ENCODE peak calls at places on chromosomes 1 and 21, in six cellular contexts. T, B, V, U, I and A are unnamed samples.

GRCh38 chr1:25031601-25031965 is 101.5 kb upstream of the RUNX3 start:
- DNase-seq in T (no peak), B (no peak), V (no peak), U (no peak), I (no peak), A (no peak)

GRCh38 chr1:39865762-39866161 is 17.5 kb downstream of the TRIT1 start:
- DNase-seq in T (no peak), B (no peak), V (no peak), U (no peak), I (no peak), A (no peak)

GRCh38 chr21:26883768-26884167 is 38.6 kb upstream of the ADAMTS1 start:
- DNase-seq in T (no peak), B (no peak), V (no peak), U (no peak), I (no peak), A (no peak)

GRCh38 chr1:50423670-50424000 is 392 bp upstream of the DMRTA2 start:
- DNase-seq in T (peak), B (no peak), V (no peak), U (no peak), I (no peak), A (no peak)

GRCh38 chr1:214454619-214455396 is 96.6 kb downstream of the PTPN14 start:
- DNase-seq in T (no peak), B (no peak), V (no peak), U (no peak), I (peak), A (peak)

GRCh38 chr1:185073725-185074124 is 28.4 kb downstream of the RNF2 start:
- DNase-seq in T (no peak), B (no peak), V (no peak), U (no peak), I (no peak), A (no peak)

GRCh38 chr1:32272557-32273388 is 19.1 kb upstream of the HDAC1 start:
- DNase-seq in T (no peak), B (peak), V (no peak), U (no peak), I (no peak), A (no peak)

GRCh38 chr1:41015281-41015680 is 6.2 kb downstream of the SLFNL1 start:
- DNase-seq in T (no peak), B (no peak), V (no peak), U (no peak), I (no peak), A (no peak)

GRCh38 chr21:32309906-32310460 is 11.3 kb downstream of the MRAP start:
- DNase-seq in T (peak), B (no peak), V (peak), U (no peak), I (no peak), A (no peak)

GRCh38 chr1:231836227-231836893 is 209.8 kb downstream of the DISC1 start:
- DNase-seq in T (no peak), B (no peak), V (no peak), U (no peak), I (peak), A (no peak)

GRCh38 chr21:36700295-36700960 is 1.5 kb downstream of the SIM2 start:
- DNase-seq in T (peak), B (no peak), V (no peak), U (no peak), I (no peak), A (no peak)

GRCh38 chr1:115547661-115548060 is 94.1 kb upstream of the VANGL1 start:
- DNase-seq in T (no peak), B (no peak), V (no peak), U (no peak), I (no peak), A (no peak)

GRCh38 chr1:115545096-115545720 is 96.6 kb upstream of the VANGL1 start:
- DNase-seq in T (no peak), B (no peak), V (no peak), U (no peak), I (no peak), A (no peak)

GRCh38 chr1:115544131-115544530 is 97.6 kb upstream of the VANGL1 start:
- DNase-seq in T (no peak), B (no peak), V (no peak), U (no peak), I (no peak), A (no peak)

GRCh38 chr1:115545791-115546733 is 95.7 kb upstream of the VANGL1 start:
- DNase-seq in T (peak), B (no peak), V (no peak), U (peak), I (peak), A (no peak)

DNA sequence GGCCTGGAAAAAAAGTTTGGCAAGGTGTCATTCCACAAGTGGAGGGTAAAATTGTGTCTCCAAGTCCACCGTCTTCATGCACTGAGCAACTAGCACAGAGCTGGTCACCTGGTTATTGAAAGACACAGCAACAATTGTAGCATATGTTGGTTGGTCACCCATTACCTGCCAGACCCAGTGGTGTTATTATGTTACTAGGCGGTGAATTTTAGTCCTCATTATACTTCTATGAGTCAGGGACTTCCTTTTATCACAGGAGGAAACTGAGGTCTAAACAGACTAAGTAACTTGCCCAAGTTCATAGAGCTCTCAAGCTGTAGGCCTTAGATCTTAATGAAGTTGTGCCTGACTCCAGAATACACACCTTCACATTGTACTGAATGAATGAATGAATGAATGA is 94.9 kb upstream of the VANGL1 start:
- DNase-seq in T (no peak), B (no peak), V (no peak), U (no peak), I (no peak), A (no peak)
- TF ChIP-seq POLR2AphosphoS5 in T (no peak), B (no peak), V (no peak), U (no peak), I (no peak), A (no peak)

GRCh38 chr1:46603858-46604549 is at the start of gene MKNK1:
- DNase-seq in T (peak), B (peak), V (peak), U (peak), I (peak), A (peak)
- TF ChIP-seq CTCF in T (peak), B (no peak), V (no peak), U (no peak), I (peak), A (no peak)

DNA sequence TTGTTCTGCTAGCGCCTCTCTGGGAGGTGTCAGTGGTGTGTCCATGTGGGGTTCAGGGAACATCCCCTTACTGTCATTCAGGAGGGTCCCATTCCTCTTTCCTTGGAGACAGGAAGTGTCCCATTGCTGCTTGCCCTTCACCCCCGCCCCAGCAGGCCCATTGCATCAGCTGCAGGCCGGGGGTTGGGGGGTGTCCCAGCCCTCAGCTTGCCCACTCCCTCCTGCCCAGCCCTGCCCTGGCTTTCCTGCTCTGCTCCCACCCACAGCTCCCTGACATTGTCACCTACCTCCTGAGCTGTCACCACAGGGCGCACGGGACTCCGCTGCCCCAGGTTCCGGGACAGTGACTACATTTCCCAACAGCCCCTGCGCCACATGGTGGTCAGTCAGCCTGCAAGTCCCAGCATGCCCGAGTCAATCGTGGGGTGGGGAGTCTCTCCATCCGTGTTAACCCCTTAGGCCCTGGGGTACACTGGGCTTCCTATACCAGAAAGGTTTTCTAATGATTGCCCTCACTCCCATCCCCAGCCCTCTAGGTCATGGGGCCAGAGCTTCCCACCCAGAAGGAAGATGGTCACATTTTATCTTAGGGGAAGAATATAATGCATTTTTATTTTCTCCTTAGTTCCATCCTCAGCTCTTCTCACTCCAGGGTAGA is at the start of gene INPP5B:
- DNase-seq in T (peak), B (peak), V (peak), U (peak), I (peak), A (peak)
- TF ChIP-seq POLR2AphosphoS5 in T (peak), B (peak), V (no peak), U (peak), I (peak), A (peak)

DNA sequence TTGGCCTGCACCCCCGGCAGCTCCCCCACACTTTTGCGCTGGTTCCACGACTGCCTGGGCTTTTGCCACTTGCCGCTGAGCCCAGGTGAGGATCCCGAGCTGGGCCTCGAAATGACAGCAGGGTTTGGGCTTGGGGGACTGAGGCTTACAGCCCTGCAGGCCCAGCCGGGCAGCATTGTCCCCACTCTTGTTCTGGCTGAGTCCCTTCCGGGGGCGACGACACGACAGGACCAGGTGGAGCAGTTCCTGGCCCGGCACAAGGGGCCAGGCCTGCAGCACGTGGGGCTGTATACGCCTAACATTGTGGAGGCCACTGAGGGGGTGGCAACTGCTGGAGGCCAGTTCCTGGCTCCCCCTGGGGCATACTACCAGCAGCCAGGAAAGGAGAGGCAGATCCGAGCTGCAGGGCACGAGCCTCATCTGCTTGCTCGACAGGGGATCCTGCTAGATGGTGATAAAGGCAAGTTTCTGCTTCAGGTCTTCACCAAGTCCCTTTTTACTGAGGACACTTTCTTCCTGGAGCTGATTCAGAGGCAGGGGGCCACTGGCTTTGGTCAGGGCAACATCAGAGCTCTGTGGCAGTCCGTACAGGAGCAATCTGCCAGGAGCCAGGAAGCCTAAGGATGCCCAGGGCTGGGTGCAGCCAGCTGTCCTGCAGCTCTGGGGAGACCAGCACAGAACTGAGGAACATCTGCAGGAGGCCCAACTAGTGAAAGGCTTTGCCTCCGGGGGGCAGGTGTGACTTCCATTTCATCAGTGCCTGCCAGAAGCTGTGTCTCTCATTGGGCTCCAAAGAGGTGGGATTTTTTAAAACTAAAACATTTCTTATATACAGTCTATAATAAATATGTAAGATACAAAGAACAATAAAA is 1.2 kb downstream of the HPDL start:
- DNase-seq in T (peak), B (no peak), V (no peak), U (no peak), I (no peak), A (peak)
- TF ChIP-seq CTCF in T (no peak), B (no peak), V (no peak), U (no peak), I (no peak), A (no peak)